ENCODE peak calls at places on chromosome 20, in six cellular contexts. V is sigmoid colon; N is CD8-positive, alpha-beta memory T cell; W is hepatocyte; D is CD4-positive, alpha-beta memory T cell; L is stomach. B is an unnamed sample.
A peak's percentile ranks its signal among the peaks of the same experiment; 100 is the strongest.

GRCh38 chr20:50281831-50282591 is 91.4 kb downstream of the CEBPB start:
- DNase-seq in V (no peak), N (no peak), W (no peak), D (no peak), L (no peak), B (no peak)

GRCh38 chr20:23192469-23192868 is 106.3 kb upstream of the CD93 start:
- DNase-seq in V (no peak), N (no peak), W (no peak), D (no peak), L (no peak), B (no peak)

GRCh38 chr20:17556842-17557674 is 12.8 kb upstream of the DSTN start:
- DNase-seq in V (peak; percentile 93), N (no peak), W (peak; percentile 33), D (no peak), L (peak; percentile 76), B (no peak)

GRCh38 chr20:1712634-1713625 is 55.4 kb upstream of the SIRPG start:
- DNase-seq in V (no peak), N (no peak), W (no peak), D (no peak), L (no peak), B (no peak)

GRCh38 chr20:24519476-24519875 is 50.0 kb downstream of the SYNDIG1 start:
- DNase-seq in V (no peak), N (no peak), W (no peak), D (no peak), L (no peak), B (no peak)

GRCh38 chr20:48409216-48409615 is 418.6 kb downstream of the PREX1 start:
- DNase-seq in V (no peak), N (no peak), W (no peak), D (no peak), L (no peak), B (no peak)

GRCh38 chr20:10647909-10648308 is 25.9 kb downstream of the JAG1 start:
- DNase-seq in V (no peak), N (no peak), W (no peak), D (no peak), L (no peak), B (no peak)

GRCh38 chr20:38685853-38686473 is 38.3 kb upstream of the SLC32A1 start:
- DNase-seq in V (no peak), N (peak; percentile 15), W (peak; percentile 78), D (peak; percentile 34), L (peak; percentile 28), B (no peak)

GRCh38 chr20:59580208-59580980 is 23.9 kb upstream of the PHACTR3 start:
- DNase-seq in V (peak; percentile 18), N (no peak), W (no peak), D (no peak), L (no peak), B (no peak)

GRCh38 chr20:32282461-32282860 is 5.0 kb downstream of the KIF3B start:
- DNase-seq in V (no peak), N (no peak), W (no peak), D (no peak), L (peak; percentile 54), B (no peak)

DNA sequence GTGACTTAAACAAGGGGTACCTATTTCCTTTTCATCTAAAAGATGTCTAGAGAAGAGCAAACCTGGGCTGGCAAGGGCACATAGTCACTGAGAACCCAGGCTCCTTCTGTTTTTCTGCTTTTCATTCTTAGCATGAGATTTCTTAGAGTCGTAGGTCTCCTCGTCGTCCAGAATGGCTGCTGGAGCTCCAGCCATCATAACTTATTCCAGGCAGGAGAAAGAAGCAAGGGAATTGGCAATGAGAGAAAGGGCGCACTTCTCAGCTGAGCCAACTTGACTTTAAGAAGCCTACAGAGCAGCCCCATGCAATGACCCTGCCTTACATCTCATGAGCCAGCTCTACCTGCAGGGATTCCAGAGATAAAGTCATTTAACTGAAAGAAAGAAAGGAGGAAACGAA is 213.4 kb downstream of the BMP7 start:
- DNase-seq in V (peak; percentile 11), N (no peak), W (no peak), D (no peak), L (no peak), B (no peak)
- H3K27ac ChIP-seq in V (no peak overlapping the region), N (no peak overlapping the region), W (no peak overlapping the region), D (no peak overlapping the region), L (no peak overlapping the region), B (no peak overlapping the region)

GRCh38 chr20:37359836-37360235 is 13.9 kb downstream of the SRC start:
- DNase-seq in V (no peak), N (no peak), W (no peak), D (no peak), L (no peak), B (no peak)
- H3K4me1 ChIP-seq in V (no peaks in the 10 kb centered on the region), N (no peaks in the 10 kb centered on the region), W (peaks cover 17% of the 10 kb centered on the region), D (no peaks in the 10 kb centered on the region), L (peaks cover 51% of the 10 kb centered on the region), B (no peaks in the 10 kb centered on the region)

GRCh38 chr20:55172310-55173002 is 697.1 kb downstream of the DOK5 start:
- DNase-seq in V (no peak), N (no peak), W (peak; percentile 11), D (no peak), L (no peak), B (no peak)
- H3K9me3 ChIP-seq in V (no peaks in the 10 kb centered on the region), N (no peaks in the 10 kb centered on the region), W (no peaks in the 10 kb centered on the region), D (no peaks in the 10 kb centered on the region), L (no peaks in the 10 kb centered on the region), B (no peaks in the 10 kb centered on the region)

DNA sequence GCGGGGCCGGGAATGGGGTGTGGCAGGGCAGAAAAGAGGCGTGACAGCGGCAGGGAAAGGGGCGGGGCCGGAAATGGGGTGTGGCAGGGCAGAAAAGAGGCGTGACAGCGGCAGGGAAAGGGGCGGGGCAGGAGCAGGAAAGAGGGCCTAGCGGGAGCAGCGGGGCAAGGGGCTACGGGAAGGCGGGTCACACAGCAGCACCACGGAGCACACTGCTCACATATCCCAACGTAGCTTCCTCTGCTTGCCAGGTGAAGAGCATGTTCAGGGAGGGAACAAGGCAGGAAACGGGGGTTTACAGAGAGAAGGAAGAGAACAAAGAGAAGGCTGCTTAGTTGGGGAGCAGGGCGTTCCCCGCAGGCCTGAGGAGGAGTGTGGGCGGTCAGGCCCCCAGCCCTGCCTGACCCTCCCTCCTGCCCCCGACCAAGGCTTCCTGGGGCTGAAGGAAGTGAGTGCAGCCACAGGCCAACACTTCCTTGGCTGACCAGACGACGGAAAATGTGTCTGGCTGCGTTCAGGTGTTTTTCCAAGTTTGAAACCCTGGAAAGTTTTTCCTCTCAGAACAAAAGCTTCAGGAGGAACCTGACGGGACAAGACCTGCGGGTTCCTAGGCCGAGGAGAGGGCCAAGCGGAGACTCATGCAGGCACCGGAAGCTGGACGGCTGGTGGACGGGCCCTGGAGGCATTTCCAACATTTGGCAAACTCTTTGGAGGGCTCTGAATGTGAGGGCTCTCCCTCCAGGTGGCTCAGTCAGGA is 13.8 kb downstream of the UCKL1 start:
- DNase-seq in V (peak; percentile 65), N (peak; percentile 41), W (no peak), D (peak; percentile 32), L (peak; percentile 69), B (peak; percentile 40)
- H3K27ac ChIP-seq in V (peak overlapping the region; percentile 35), N (no peak overlapping the region), W (no peak overlapping the region), D (peak overlapping the region; percentile 51), L (peak overlapping the region; percentile 67), B (peak overlapping the region; percentile 42)

DNA sequence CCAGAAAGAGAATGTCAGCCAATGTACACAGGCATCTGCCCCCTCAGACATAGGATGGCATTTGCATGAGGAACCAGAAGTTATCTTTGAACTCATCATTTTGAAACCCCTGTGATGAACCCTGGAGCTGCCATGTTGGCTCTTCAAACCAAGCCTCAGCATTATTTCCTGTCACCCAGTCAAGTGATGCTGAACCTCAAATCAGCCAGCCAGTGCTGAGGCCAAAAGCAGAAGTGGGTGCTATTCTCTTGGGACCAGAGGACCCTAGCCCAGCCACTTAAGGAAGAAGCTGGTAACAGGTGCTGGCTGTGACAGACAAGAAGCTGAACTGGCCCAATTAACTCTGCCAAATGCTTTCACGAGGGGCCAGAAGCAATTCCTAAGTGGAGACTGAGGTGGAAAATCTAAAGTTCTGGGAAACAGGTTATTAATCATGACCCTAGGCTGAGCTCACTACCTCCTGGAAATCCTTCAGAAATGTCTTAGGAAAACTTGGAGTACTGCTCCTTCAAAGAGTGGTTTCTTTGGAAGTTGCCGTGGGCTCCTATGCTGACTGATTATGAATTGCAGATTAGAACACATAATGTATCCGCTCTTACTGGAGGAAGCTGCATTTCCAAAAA is 4.0 kb downstream of the PKIG start:
- DNase-seq in V (no peak), N (no peak), W (no peak), D (no peak), L (no peak), B (no peak)
- H3K4me1 ChIP-seq in V (no peaks in the 10 kb centered on the region), N (no peaks in the 10 kb centered on the region), W (peaks cover 32% of the 10 kb centered on the region), D (no peaks in the 10 kb centered on the region), L (peaks cover 14% of the 10 kb centered on the region), B (no peaks in the 10 kb centered on the region)

GRCh38 chr20:29741894-29742698 is 1515.4 kb upstream of the DEFB115 start:
- DNase-seq in V (no peak), N (no peak), W (no peak), D (no peak), L (no peak), B (no peak)

GRCh38 chr20:29742699-29743100 is 1514.8 kb upstream of the DEFB115 start:
- DNase-seq in V (no peak), N (no peak), W (no peak), D (no peak), L (no peak), B (no peak)

GRCh38 chr20:29740951-29741593 is 1516.4 kb upstream of the DEFB115 start:
- DNase-seq in V (no peak), N (no peak), W (no peak), D (no peak), L (peak; percentile 15), B (no peak)

GRCh38 chr20:29741594-29741893 is 1515.9 kb upstream of the DEFB115 start:
- DNase-seq in V (no peak), N (no peak), W (no peak), D (no peak), L (peak; percentile 24), B (no peak)

GRCh38 chr20:29740601-29740950 is 1516.9 kb upstream of the DEFB115 start:
- DNase-seq in V (no peak), N (no peak), W (no peak), D (no peak), L (peak; percentile 16), B (no peak)
- H3K9me3 ChIP-seq in V (no peaks in the 10 kb centered on the region), N (no peaks in the 10 kb centered on the region), W (no peaks in the 10 kb centered on the region), D (peaks cover 3% of the 10 kb centered on the region), L (peaks cover 13% of the 10 kb centered on the region), B (no peaks in the 10 kb centered on the region)